ENCODE peak calls at places on chromosomes 5 and 9, in ten cellular contexts. One of them, this sample, is unnamed.

GRCh38 chr9:114130141-114130540 is 25.2 kb upstream of the COL27A1 start:
- DNase-seq in activated T-helper 2 cell treated with anti-CD3 and anti-CD28 coated beads, Interferon-gamma antibody, Interleukin-2, Interleukin-4, amounts not matched to agents 10 μg/mL and 5 μg/mL and 100 μg/mL, durations not matched to agents 14 hours and 24 hours and 36 hours: no peak
- DNase-seq in amniotic stem cell: no peak
- DNase-seq in K562: no peak
- DNase-seq in activated effector memory CD4-positive, alpha-beta T cell treated with Interleukin-2 at 50 U/mL for 16 hours: no peak
- DNase-seq in endodermal cell: no peak
- DNase-seq in stimulated activated CD4-positive, alpha-beta T cell treated with anti-CD3 and anti-CD28 coated beads, Interleukin-2, amount 100 ng/mL, for 48 hours: no peak
- DNase-seq in choroid plexus epithelial cell: no peak
- DNase-seq in anterior cingulate cortex: no peak
- DNase-seq in effector CD4-positive, alpha-beta T cell: no peak
- DNase-seq in this sample: no peak

GRCh38 chr9:4489919-4490704 is at the start of gene SLC1A1:
- DNase-seq in activated T-helper 2 cell treated with anti-CD3 and anti-CD28 coated beads, Interferon-gamma antibody, Interleukin-2, Interleukin-4, amounts not matched to agents 10 μg/mL and 5 μg/mL and 100 μg/mL, durations not matched to agents 14 hours and 24 hours and 36 hours: no peak
- DNase-seq in amniotic stem cell: no peak
- DNase-seq in K562: no peak
- DNase-seq in activated effector memory CD4-positive, alpha-beta T cell treated with Interleukin-2 at 50 U/mL for 16 hours: no peak
- DNase-seq in endodermal cell: peak
- DNase-seq in stimulated activated CD4-positive, alpha-beta T cell treated with anti-CD3 and anti-CD28 coated beads, Interleukin-2, amount 100 ng/mL, for 48 hours: peak
- DNase-seq in choroid plexus epithelial cell: peak
- DNase-seq in anterior cingulate cortex: peak
- DNase-seq in effector CD4-positive, alpha-beta T cell: no peak
- DNase-seq in this sample: peak

GRCh38 chr9:133880851-133881634 is 111.1 kb downstream of the VAV2 start:
- DNase-seq in activated T-helper 2 cell treated with anti-CD3 and anti-CD28 coated beads, Interferon-gamma antibody, Interleukin-2, Interleukin-4, amounts not matched to agents 10 μg/mL and 5 μg/mL and 100 μg/mL, durations not matched to agents 14 hours and 24 hours and 36 hours: no peak
- DNase-seq in amniotic stem cell: no peak
- DNase-seq in K562: no peak
- DNase-seq in activated effector memory CD4-positive, alpha-beta T cell treated with Interleukin-2 at 50 U/mL for 16 hours: no peak
- DNase-seq in endodermal cell: no peak
- DNase-seq in stimulated activated CD4-positive, alpha-beta T cell treated with anti-CD3 and anti-CD28 coated beads, Interleukin-2, amount 100 ng/mL, for 48 hours: no peak
- DNase-seq in choroid plexus epithelial cell: peak
- DNase-seq in anterior cingulate cortex: no peak
- DNase-seq in effector CD4-positive, alpha-beta T cell: no peak
- DNase-seq in this sample: no peak

GRCh38 chr5:115377468-115378217 is 81.2 kb upstream of the CCDC112 start:
- DNase-seq in activated T-helper 2 cell treated with anti-CD3 and anti-CD28 coated beads, Interferon-gamma antibody, Interleukin-2, Interleukin-4, amounts not matched to agents 10 μg/mL and 5 μg/mL and 100 μg/mL, durations not matched to agents 14 hours and 24 hours and 36 hours: no peak
- DNase-seq in amniotic stem cell: peak
- DNase-seq in K562: no peak
- DNase-seq in activated effector memory CD4-positive, alpha-beta T cell treated with Interleukin-2 at 50 U/mL for 16 hours: no peak
- DNase-seq in endodermal cell: no peak
- DNase-seq in stimulated activated CD4-positive, alpha-beta T cell treated with anti-CD3 and anti-CD28 coated beads, Interleukin-2, amount 100 ng/mL, for 48 hours: no peak
- DNase-seq in choroid plexus epithelial cell: peak
- DNase-seq in anterior cingulate cortex: no peak
- DNase-seq in effector CD4-positive, alpha-beta T cell: no peak
- DNase-seq in this sample: peak

GRCh38 chr5:61139094-61139873 is 23.0 kb downstream of the SMIM15 start:
- DNase-seq in activated T-helper 2 cell treated with anti-CD3 and anti-CD28 coated beads, Interferon-gamma antibody, Interleukin-2, Interleukin-4, amounts not matched to agents 10 μg/mL and 5 μg/mL and 100 μg/mL, durations not matched to agents 14 hours and 24 hours and 36 hours: no peak
- DNase-seq in amniotic stem cell: no peak
- DNase-seq in K562: no peak
- DNase-seq in activated effector memory CD4-positive, alpha-beta T cell treated with Interleukin-2 at 50 U/mL for 16 hours: no peak
- DNase-seq in endodermal cell: peak
- DNase-seq in stimulated activated CD4-positive, alpha-beta T cell treated with anti-CD3 and anti-CD28 coated beads, Interleukin-2, amount 100 ng/mL, for 48 hours: no peak
- DNase-seq in choroid plexus epithelial cell: peak
- DNase-seq in anterior cingulate cortex: no peak
- DNase-seq in effector CD4-positive, alpha-beta T cell: no peak
- DNase-seq in this sample: no peak

GRCh38 chr9:97518909-97519307 is 17.4 kb downstream of the TMOD1 start:
- DNase-seq in activated T-helper 2 cell treated with anti-CD3 and anti-CD28 coated beads, Interferon-gamma antibody, Interleukin-2, Interleukin-4, amounts not matched to agents 10 μg/mL and 5 μg/mL and 100 μg/mL, durations not matched to agents 14 hours and 24 hours and 36 hours: no peak
- DNase-seq in amniotic stem cell: no peak
- DNase-seq in K562: no peak
- DNase-seq in activated effector memory CD4-positive, alpha-beta T cell treated with Interleukin-2 at 50 U/mL for 16 hours: no peak
- DNase-seq in endodermal cell: no peak
- DNase-seq in stimulated activated CD4-positive, alpha-beta T cell treated with anti-CD3 and anti-CD28 coated beads, Interleukin-2, amount 100 ng/mL, for 48 hours: no peak
- DNase-seq in choroid plexus epithelial cell: no peak
- DNase-seq in anterior cingulate cortex: no peak
- DNase-seq in effector CD4-positive, alpha-beta T cell: no peak
- DNase-seq in this sample: peak

GRCh38 chr9:115633099-115633498 is 515.1 kb upstream of the TNC start:
- DNase-seq in activated T-helper 2 cell treated with anti-CD3 and anti-CD28 coated beads, Interferon-gamma antibody, Interleukin-2, Interleukin-4, amounts not matched to agents 10 μg/mL and 5 μg/mL and 100 μg/mL, durations not matched to agents 14 hours and 24 hours and 36 hours: no peak
- DNase-seq in amniotic stem cell: no peak
- DNase-seq in K562: no peak
- DNase-seq in activated effector memory CD4-positive, alpha-beta T cell treated with Interleukin-2 at 50 U/mL for 16 hours: no peak
- DNase-seq in endodermal cell: no peak
- DNase-seq in stimulated activated CD4-positive, alpha-beta T cell treated with anti-CD3 and anti-CD28 coated beads, Interleukin-2, amount 100 ng/mL, for 48 hours: no peak
- DNase-seq in choroid plexus epithelial cell: peak
- DNase-seq in anterior cingulate cortex: no peak
- DNase-seq in effector CD4-positive, alpha-beta T cell: no peak
- DNase-seq in this sample: no peak

GRCh38 chr5:10702040-10702629 is 58.9 kb downstream of the DAP start:
- DNase-seq in activated T-helper 2 cell treated with anti-CD3 and anti-CD28 coated beads, Interferon-gamma antibody, Interleukin-2, Interleukin-4, amounts not matched to agents 10 μg/mL and 5 μg/mL and 100 μg/mL, durations not matched to agents 14 hours and 24 hours and 36 hours: no peak
- DNase-seq in amniotic stem cell: peak
- DNase-seq in K562: peak
- DNase-seq in activated effector memory CD4-positive, alpha-beta T cell treated with Interleukin-2 at 50 U/mL for 16 hours: no peak
- DNase-seq in endodermal cell: no peak
- DNase-seq in stimulated activated CD4-positive, alpha-beta T cell treated with anti-CD3 and anti-CD28 coated beads, Interleukin-2, amount 100 ng/mL, for 48 hours: no peak
- DNase-seq in choroid plexus epithelial cell: peak
- DNase-seq in anterior cingulate cortex: no peak
- DNase-seq in effector CD4-positive, alpha-beta T cell: no peak
- DNase-seq in this sample: peak

GRCh38 chr9:129290606-129291005 is 112.5 kb upstream of the IER5L start:
- DNase-seq in activated T-helper 2 cell treated with anti-CD3 and anti-CD28 coated beads, Interferon-gamma antibody, Interleukin-2, Interleukin-4, amounts not matched to agents 10 μg/mL and 5 μg/mL and 100 μg/mL, durations not matched to agents 14 hours and 24 hours and 36 hours: no peak
- DNase-seq in amniotic stem cell: no peak
- DNase-seq in K562: no peak
- DNase-seq in activated effector memory CD4-positive, alpha-beta T cell treated with Interleukin-2 at 50 U/mL for 16 hours: no peak
- DNase-seq in endodermal cell: peak
- DNase-seq in stimulated activated CD4-positive, alpha-beta T cell treated with anti-CD3 and anti-CD28 coated beads, Interleukin-2, amount 100 ng/mL, for 48 hours: no peak
- DNase-seq in choroid plexus epithelial cell: no peak
- DNase-seq in anterior cingulate cortex: no peak
- DNase-seq in effector CD4-positive, alpha-beta T cell: no peak
- DNase-seq in this sample: no peak

GRCh38 chr9:121676916-121677315 is 25.5 kb downstream of the DAB2IP start:
- DNase-seq in activated T-helper 2 cell treated with anti-CD3 and anti-CD28 coated beads, Interferon-gamma antibody, Interleukin-2, Interleukin-4, amounts not matched to agents 10 μg/mL and 5 μg/mL and 100 μg/mL, durations not matched to agents 14 hours and 24 hours and 36 hours: no peak
- DNase-seq in amniotic stem cell: no peak
- DNase-seq in K562: no peak
- DNase-seq in activated effector memory CD4-positive, alpha-beta T cell treated with Interleukin-2 at 50 U/mL for 16 hours: no peak
- DNase-seq in endodermal cell: no peak
- DNase-seq in stimulated activated CD4-positive, alpha-beta T cell treated with anti-CD3 and anti-CD28 coated beads, Interleukin-2, amount 100 ng/mL, for 48 hours: no peak
- DNase-seq in choroid plexus epithelial cell: no peak
- DNase-seq in anterior cingulate cortex: no peak
- DNase-seq in effector CD4-positive, alpha-beta T cell: no peak
- DNase-seq in this sample: no peak

GRCh38 chr9:135607401-135608293 is 31.7 kb downstream of the GLT6D1 start:
- DNase-seq in activated T-helper 2 cell treated with anti-CD3 and anti-CD28 coated beads, Interferon-gamma antibody, Interleukin-2, Interleukin-4, amounts not matched to agents 10 μg/mL and 5 μg/mL and 100 μg/mL, durations not matched to agents 14 hours and 24 hours and 36 hours: no peak
- DNase-seq in amniotic stem cell: no peak
- DNase-seq in K562: no peak
- DNase-seq in activated effector memory CD4-positive, alpha-beta T cell treated with Interleukin-2 at 50 U/mL for 16 hours: no peak
- DNase-seq in endodermal cell: no peak
- DNase-seq in stimulated activated CD4-positive, alpha-beta T cell treated with anti-CD3 and anti-CD28 coated beads, Interleukin-2, amount 100 ng/mL, for 48 hours: no peak
- DNase-seq in choroid plexus epithelial cell: no peak
- DNase-seq in anterior cingulate cortex: no peak
- DNase-seq in effector CD4-positive, alpha-beta T cell: no peak
- DNase-seq in this sample: no peak

GRCh38 chr5:57684299-57684702 is 201.7 kb upstream of the ACTBL2 start:
- DNase-seq in activated T-helper 2 cell treated with anti-CD3 and anti-CD28 coated beads, Interferon-gamma antibody, Interleukin-2, Interleukin-4, amounts not matched to agents 10 μg/mL and 5 μg/mL and 100 μg/mL, durations not matched to agents 14 hours and 24 hours and 36 hours: no peak
- DNase-seq in amniotic stem cell: no peak
- DNase-seq in K562: no peak
- DNase-seq in activated effector memory CD4-positive, alpha-beta T cell treated with Interleukin-2 at 50 U/mL for 16 hours: no peak
- DNase-seq in endodermal cell: no peak
- DNase-seq in stimulated activated CD4-positive, alpha-beta T cell treated with anti-CD3 and anti-CD28 coated beads, Interleukin-2, amount 100 ng/mL, for 48 hours: no peak
- DNase-seq in choroid plexus epithelial cell: no peak
- DNase-seq in anterior cingulate cortex: no peak
- DNase-seq in effector CD4-positive, alpha-beta T cell: no peak
- DNase-seq in this sample: peak

GRCh38 chr5:169222934-169223594 is 77.9 kb downstream of the SLIT3 start:
- DNase-seq in activated T-helper 2 cell treated with anti-CD3 and anti-CD28 coated beads, Interferon-gamma antibody, Interleukin-2, Interleukin-4, amounts not matched to agents 10 μg/mL and 5 μg/mL and 100 μg/mL, durations not matched to agents 14 hours and 24 hours and 36 hours: no peak
- DNase-seq in amniotic stem cell: no peak
- DNase-seq in K562: no peak
- DNase-seq in activated effector memory CD4-positive, alpha-beta T cell treated with Interleukin-2 at 50 U/mL for 16 hours: no peak
- DNase-seq in endodermal cell: no peak
- DNase-seq in stimulated activated CD4-positive, alpha-beta T cell treated with anti-CD3 and anti-CD28 coated beads, Interleukin-2, amount 100 ng/mL, for 48 hours: no peak
- DNase-seq in choroid plexus epithelial cell: no peak
- DNase-seq in anterior cingulate cortex: no peak
- DNase-seq in effector CD4-positive, alpha-beta T cell: no peak
- DNase-seq in this sample: no peak

GRCh38 chr5:124740991-124741583 is 5.4 kb downstream of the ZNF608 start:
- DNase-seq in activated T-helper 2 cell treated with anti-CD3 and anti-CD28 coated beads, Interferon-gamma antibody, Interleukin-2, Interleukin-4, amounts not matched to agents 10 μg/mL and 5 μg/mL and 100 μg/mL, durations not matched to agents 14 hours and 24 hours and 36 hours: no peak
- DNase-seq in amniotic stem cell: no peak
- DNase-seq in K562: no peak
- DNase-seq in activated effector memory CD4-positive, alpha-beta T cell treated with Interleukin-2 at 50 U/mL for 16 hours: no peak
- DNase-seq in endodermal cell: no peak
- DNase-seq in stimulated activated CD4-positive, alpha-beta T cell treated with anti-CD3 and anti-CD28 coated beads, Interleukin-2, amount 100 ng/mL, for 48 hours: no peak
- DNase-seq in choroid plexus epithelial cell: peak
- DNase-seq in anterior cingulate cortex: no peak
- DNase-seq in effector CD4-positive, alpha-beta T cell: no peak
- DNase-seq in this sample: no peak

GRCh38 chr5:172502410-172502809 is 48.1 kb upstream of the SH3PXD2B start:
- DNase-seq in activated T-helper 2 cell treated with anti-CD3 and anti-CD28 coated beads, Interferon-gamma antibody, Interleukin-2, Interleukin-4, amounts not matched to agents 10 μg/mL and 5 μg/mL and 100 μg/mL, durations not matched to agents 14 hours and 24 hours and 36 hours: no peak
- DNase-seq in amniotic stem cell: no peak
- DNase-seq in K562: no peak
- DNase-seq in activated effector memory CD4-positive, alpha-beta T cell treated with Interleukin-2 at 50 U/mL for 16 hours: no peak
- DNase-seq in endodermal cell: no peak
- DNase-seq in stimulated activated CD4-positive, alpha-beta T cell treated with anti-CD3 and anti-CD28 coated beads, Interleukin-2, amount 100 ng/mL, for 48 hours: no peak
- DNase-seq in choroid plexus epithelial cell: no peak
- DNase-seq in anterior cingulate cortex: no peak
- DNase-seq in effector CD4-positive, alpha-beta T cell: no peak
- DNase-seq in this sample: no peak

GRCh38 chr5:98360548-98360947 is 412.9 kb upstream of the RGMB start:
- DNase-seq in activated T-helper 2 cell treated with anti-CD3 and anti-CD28 coated beads, Interferon-gamma antibody, Interleukin-2, Interleukin-4, amounts not matched to agents 10 μg/mL and 5 μg/mL and 100 μg/mL, durations not matched to agents 14 hours and 24 hours and 36 hours: no peak
- DNase-seq in amniotic stem cell: no peak
- DNase-seq in K562: no peak
- DNase-seq in activated effector memory CD4-positive, alpha-beta T cell treated with Interleukin-2 at 50 U/mL for 16 hours: no peak
- DNase-seq in endodermal cell: no peak
- DNase-seq in stimulated activated CD4-positive, alpha-beta T cell treated with anti-CD3 and anti-CD28 coated beads, Interleukin-2, amount 100 ng/mL, for 48 hours: no peak
- DNase-seq in choroid plexus epithelial cell: no peak
- DNase-seq in anterior cingulate cortex: no peak
- DNase-seq in effector CD4-positive, alpha-beta T cell: no peak
- DNase-seq in this sample: no peak

GRCh38 chr5:138138949-138139775 is at the start of gene NME5:
- DNase-seq in activated T-helper 2 cell treated with anti-CD3 and anti-CD28 coated beads, Interferon-gamma antibody, Interleukin-2, Interleukin-4, amounts not matched to agents 10 μg/mL and 5 μg/mL and 100 μg/mL, durations not matched to agents 14 hours and 24 hours and 36 hours: no peak
- DNase-seq in amniotic stem cell: no peak
- DNase-seq in K562: no peak
- DNase-seq in activated effector memory CD4-positive, alpha-beta T cell treated with Interleukin-2 at 50 U/mL for 16 hours: no peak
- DNase-seq in endodermal cell: peak
- DNase-seq in stimulated activated CD4-positive, alpha-beta T cell treated with anti-CD3 and anti-CD28 coated beads, Interleukin-2, amount 100 ng/mL, for 48 hours: no peak
- DNase-seq in choroid plexus epithelial cell: peak
- DNase-seq in anterior cingulate cortex: peak
- DNase-seq in effector CD4-positive, alpha-beta T cell: no peak
- DNase-seq in this sample: peak

GRCh38 chr5:59069438-59070079 is 486.7 kb downstream of the RAB3C start:
- DNase-seq in activated T-helper 2 cell treated with anti-CD3 and anti-CD28 coated beads, Interferon-gamma antibody, Interleukin-2, Interleukin-4, amounts not matched to agents 10 μg/mL and 5 μg/mL and 100 μg/mL, durations not matched to agents 14 hours and 24 hours and 36 hours: no peak
- DNase-seq in amniotic stem cell: no peak
- DNase-seq in K562: no peak
- DNase-seq in activated effector memory CD4-positive, alpha-beta T cell treated with Interleukin-2 at 50 U/mL for 16 hours: no peak
- DNase-seq in endodermal cell: no peak
- DNase-seq in stimulated activated CD4-positive, alpha-beta T cell treated with anti-CD3 and anti-CD28 coated beads, Interleukin-2, amount 100 ng/mL, for 48 hours: no peak
- DNase-seq in choroid plexus epithelial cell: peak
- DNase-seq in anterior cingulate cortex: peak
- DNase-seq in effector CD4-positive, alpha-beta T cell: no peak
- DNase-seq in this sample: peak

GRCh38 chr9:92749934-92750315 is 14.7 kb downstream of the BICD2 start:
- DNase-seq in activated T-helper 2 cell treated with anti-CD3 and anti-CD28 coated beads, Interferon-gamma antibody, Interleukin-2, Interleukin-4, amounts not matched to agents 10 μg/mL and 5 μg/mL and 100 μg/mL, durations not matched to agents 14 hours and 24 hours and 36 hours: no peak
- DNase-seq in amniotic stem cell: no peak
- DNase-seq in K562: no peak
- DNase-seq in activated effector memory CD4-positive, alpha-beta T cell treated with Interleukin-2 at 50 U/mL for 16 hours: no peak
- DNase-seq in endodermal cell: peak
- DNase-seq in stimulated activated CD4-positive, alpha-beta T cell treated with anti-CD3 and anti-CD28 coated beads, Interleukin-2, amount 100 ng/mL, for 48 hours: no peak
- DNase-seq in choroid plexus epithelial cell: peak
- DNase-seq in anterior cingulate cortex: no peak
- DNase-seq in effector CD4-positive, alpha-beta T cell: no peak
- DNase-seq in this sample: no peak

GRCh38 chr9:84139296-84140100 is 158.9 kb downstream of the RMI1 start:
- DNase-seq in activated T-helper 2 cell treated with anti-CD3 and anti-CD28 coated beads, Interferon-gamma antibody, Interleukin-2, Interleukin-4, amounts not matched to agents 10 μg/mL and 5 μg/mL and 100 μg/mL, durations not matched to agents 14 hours and 24 hours and 36 hours: no peak
- DNase-seq in amniotic stem cell: no peak
- DNase-seq in K562: no peak
- DNase-seq in activated effector memory CD4-positive, alpha-beta T cell treated with Interleukin-2 at 50 U/mL for 16 hours: no peak
- DNase-seq in endodermal cell: no peak
- DNase-seq in stimulated activated CD4-positive, alpha-beta T cell treated with anti-CD3 and anti-CD28 coated beads, Interleukin-2, amount 100 ng/mL, for 48 hours: no peak
- DNase-seq in choroid plexus epithelial cell: peak
- DNase-seq in anterior cingulate cortex: no peak
- DNase-seq in effector CD4-positive, alpha-beta T cell: no peak
- DNase-seq in this sample: peak

GRCh38 chr5:14760548-14761002 is 96.1 kb downstream of the OTULIN start:
- DNase-seq in activated T-helper 2 cell treated with anti-CD3 and anti-CD28 coated beads, Interferon-gamma antibody, Interleukin-2, Interleukin-4, amounts not matched to agents 10 μg/mL and 5 μg/mL and 100 μg/mL, durations not matched to agents 14 hours and 24 hours and 36 hours: no peak
- DNase-seq in amniotic stem cell: no peak
- DNase-seq in K562: no peak
- DNase-seq in activated effector memory CD4-positive, alpha-beta T cell treated with Interleukin-2 at 50 U/mL for 16 hours: no peak
- DNase-seq in endodermal cell: no peak
- DNase-seq in stimulated activated CD4-positive, alpha-beta T cell treated with anti-CD3 and anti-CD28 coated beads, Interleukin-2, amount 100 ng/mL, for 48 hours: no peak
- DNase-seq in choroid plexus epithelial cell: no peak
- DNase-seq in anterior cingulate cortex: no peak
- DNase-seq in effector CD4-positive, alpha-beta T cell: no peak
- DNase-seq in this sample: no peak

GRCh38 chr5:178338126-178338749 is 105.6 kb upstream of the PHYKPL start:
- DNase-seq in activated T-helper 2 cell treated with anti-CD3 and anti-CD28 coated beads, Interferon-gamma antibody, Interleukin-2, Interleukin-4, amounts not matched to agents 10 μg/mL and 5 μg/mL and 100 μg/mL, durations not matched to agents 14 hours and 24 hours and 36 hours: no peak
- DNase-seq in amniotic stem cell: no peak
- DNase-seq in K562: no peak
- DNase-seq in activated effector memory CD4-positive, alpha-beta T cell treated with Interleukin-2 at 50 U/mL for 16 hours: no peak
- DNase-seq in endodermal cell: no peak
- DNase-seq in stimulated activated CD4-positive, alpha-beta T cell treated with anti-CD3 and anti-CD28 coated beads, Interleukin-2, amount 100 ng/mL, for 48 hours: no peak
- DNase-seq in choroid plexus epithelial cell: no peak
- DNase-seq in anterior cingulate cortex: no peak
- DNase-seq in effector CD4-positive, alpha-beta T cell: no peak
- DNase-seq in this sample: no peak

GRCh38 chr5:170336065-170336464 is 38.5 kb upstream of the LCP2 start:
- DNase-seq in activated T-helper 2 cell treated with anti-CD3 and anti-CD28 coated beads, Interferon-gamma antibody, Interleukin-2, Interleukin-4, amounts not matched to agents 10 μg/mL and 5 μg/mL and 100 μg/mL, durations not matched to agents 14 hours and 24 hours and 36 hours: no peak
- DNase-seq in amniotic stem cell: no peak
- DNase-seq in K562: no peak
- DNase-seq in activated effector memory CD4-positive, alpha-beta T cell treated with Interleukin-2 at 50 U/mL for 16 hours: no peak
- DNase-seq in endodermal cell: no peak
- DNase-seq in stimulated activated CD4-positive, alpha-beta T cell treated with anti-CD3 and anti-CD28 coated beads, Interleukin-2, amount 100 ng/mL, for 48 hours: no peak
- DNase-seq in choroid plexus epithelial cell: no peak
- DNase-seq in anterior cingulate cortex: no peak
- DNase-seq in effector CD4-positive, alpha-beta T cell: no peak
- DNase-seq in this sample: no peak

GRCh38 chr5:59487068-59487686 is 406.3 kb downstream of the PDE4D start:
- DNase-seq in activated T-helper 2 cell treated with anti-CD3 and anti-CD28 coated beads, Interferon-gamma antibody, Interleukin-2, Interleukin-4, amounts not matched to agents 10 μg/mL and 5 μg/mL and 100 μg/mL, durations not matched to agents 14 hours and 24 hours and 36 hours: no peak
- DNase-seq in amniotic stem cell: no peak
- DNase-seq in K562: no peak
- DNase-seq in activated effector memory CD4-positive, alpha-beta T cell treated with Interleukin-2 at 50 U/mL for 16 hours: no peak
- DNase-seq in endodermal cell: no peak
- DNase-seq in stimulated activated CD4-positive, alpha-beta T cell treated with anti-CD3 and anti-CD28 coated beads, Interleukin-2, amount 100 ng/mL, for 48 hours: no peak
- DNase-seq in choroid plexus epithelial cell: no peak
- DNase-seq in anterior cingulate cortex: no peak
- DNase-seq in effector CD4-positive, alpha-beta T cell: no peak
- DNase-seq in this sample: no peak

GRCh38 chr9:95305770-95306492 is 11.6 kb downstream of the FANCC start:
- DNase-seq in activated T-helper 2 cell treated with anti-CD3 and anti-CD28 coated beads, Interferon-gamma antibody, Interleukin-2, Interleukin-4, amounts not matched to agents 10 μg/mL and 5 μg/mL and 100 μg/mL, durations not matched to agents 14 hours and 24 hours and 36 hours: no peak
- DNase-seq in amniotic stem cell: no peak
- DNase-seq in K562: no peak
- DNase-seq in activated effector memory CD4-positive, alpha-beta T cell treated with Interleukin-2 at 50 U/mL for 16 hours: no peak
- DNase-seq in endodermal cell: no peak
- DNase-seq in stimulated activated CD4-positive, alpha-beta T cell treated with anti-CD3 and anti-CD28 coated beads, Interleukin-2, amount 100 ng/mL, for 48 hours: no peak
- DNase-seq in choroid plexus epithelial cell: peak
- DNase-seq in anterior cingulate cortex: no peak
- DNase-seq in effector CD4-positive, alpha-beta T cell: no peak
- DNase-seq in this sample: peak

GRCh38 chr5:2132497-2132847 is 249.7 kb upstream of the IRX4 start:
- DNase-seq in activated T-helper 2 cell treated with anti-CD3 and anti-CD28 coated beads, Interferon-gamma antibody, Interleukin-2, Interleukin-4, amounts not matched to agents 10 μg/mL and 5 μg/mL and 100 μg/mL, durations not matched to agents 14 hours and 24 hours and 36 hours: no peak
- DNase-seq in amniotic stem cell: no peak
- DNase-seq in K562: no peak
- DNase-seq in activated effector memory CD4-positive, alpha-beta T cell treated with Interleukin-2 at 50 U/mL for 16 hours: no peak
- DNase-seq in endodermal cell: no peak
- DNase-seq in stimulated activated CD4-positive, alpha-beta T cell treated with anti-CD3 and anti-CD28 coated beads, Interleukin-2, amount 100 ng/mL, for 48 hours: no peak
- DNase-seq in choroid plexus epithelial cell: no peak
- DNase-seq in anterior cingulate cortex: no peak
- DNase-seq in effector CD4-positive, alpha-beta T cell: no peak
- DNase-seq in this sample: no peak

GRCh38 chr9:128068656-128069221 is 707 bp downstream of the SLC25A25 start:
- DNase-seq in activated T-helper 2 cell treated with anti-CD3 and anti-CD28 coated beads, Interferon-gamma antibody, Interleukin-2, Interleukin-4, amounts not matched to agents 10 μg/mL and 5 μg/mL and 100 μg/mL, durations not matched to agents 14 hours and 24 hours and 36 hours: no peak
- DNase-seq in amniotic stem cell: no peak
- DNase-seq in K562: no peak
- DNase-seq in activated effector memory CD4-positive, alpha-beta T cell treated with Interleukin-2 at 50 U/mL for 16 hours: no peak
- DNase-seq in endodermal cell: no peak
- DNase-seq in stimulated activated CD4-positive, alpha-beta T cell treated with anti-CD3 and anti-CD28 coated beads, Interleukin-2, amount 100 ng/mL, for 48 hours: no peak
- DNase-seq in choroid plexus epithelial cell: no peak
- DNase-seq in anterior cingulate cortex: no peak
- DNase-seq in effector CD4-positive, alpha-beta T cell: no peak
- DNase-seq in this sample: peak

GRCh38 chr9:116585896-116586295 is 101.2 kb upstream of the TRIM32 start:
- DNase-seq in activated T-helper 2 cell treated with anti-CD3 and anti-CD28 coated beads, Interferon-gamma antibody, Interleukin-2, Interleukin-4, amounts not matched to agents 10 μg/mL and 5 μg/mL and 100 μg/mL, durations not matched to agents 14 hours and 24 hours and 36 hours: no peak
- DNase-seq in amniotic stem cell: no peak
- DNase-seq in K562: no peak
- DNase-seq in activated effector memory CD4-positive, alpha-beta T cell treated with Interleukin-2 at 50 U/mL for 16 hours: no peak
- DNase-seq in endodermal cell: no peak
- DNase-seq in stimulated activated CD4-positive, alpha-beta T cell treated with anti-CD3 and anti-CD28 coated beads, Interleukin-2, amount 100 ng/mL, for 48 hours: no peak
- DNase-seq in choroid plexus epithelial cell: no peak
- DNase-seq in anterior cingulate cortex: no peak
- DNase-seq in effector CD4-positive, alpha-beta T cell: no peak
- DNase-seq in this sample: no peak

This sample was measured in endothelial cell of umbilical vein.